ENCODE peak calls at places on chromosomes 12 and 14, in five cellular contexts. One of them, this sample, is unnamed.

GRCh38 chr12:124863409-124864325 is at the start of gene SCARB1:
- DNase-seq in GM12892: peak; percentile 96
- DNase-seq in EH: peak; percentile 85
- DNase-seq in SK-N-SH: peak; percentile 99
- DNase-seq in stimulated activated CD8-positive, alpha-beta memory T cell treated with anti-CD3 and anti-CD28 coated beads, Interleukin-7, amount 100 ng/mL, for 1 hour: peak; percentile 57
- DNase-seq in this sample: peak; percentile 64

GRCh38 chr12:29773076-29773475 is 10.7 kb downstream of the TMTC1 start:
- DNase-seq in GM12892: no peak
- DNase-seq in EH: no peak
- DNase-seq in SK-N-SH: no peak
- DNase-seq in stimulated activated CD8-positive, alpha-beta memory T cell treated with anti-CD3 and anti-CD28 coated beads, Interleukin-7, amount 100 ng/mL, for 1 hour: no peak
- DNase-seq in this sample: no peak

GRCh38 chr12:49741882-49742620 is 694 bp downstream of the TMBIM6 start:
- DNase-seq in GM12892: peak; percentile 47
- DNase-seq in EH: peak; percentile 93
- DNase-seq in SK-N-SH: peak; percentile 67
- DNase-seq in stimulated activated CD8-positive, alpha-beta memory T cell treated with anti-CD3 and anti-CD28 coated beads, Interleukin-7, amount 100 ng/mL, for 1 hour: peak; percentile 59
- DNase-seq in this sample: peak; percentile 68

GRCh38 chr12:71092290-71092689 is 65.5 kb downstream of the TSPAN8 start:
- DNase-seq in GM12892: no peak
- DNase-seq in EH: no peak
- DNase-seq in SK-N-SH: no peak
- DNase-seq in stimulated activated CD8-positive, alpha-beta memory T cell treated with anti-CD3 and anti-CD28 coated beads, Interleukin-7, amount 100 ng/mL, for 1 hour: no peak
- DNase-seq in this sample: no peak

GRCh38 chr14:61355892-61356325 is 34.5 kb downstream of the PRKCH start:
- DNase-seq in GM12892: no peak
- DNase-seq in EH: peak; percentile 43
- DNase-seq in SK-N-SH: no peak
- DNase-seq in stimulated activated CD8-positive, alpha-beta memory T cell treated with anti-CD3 and anti-CD28 coated beads, Interleukin-7, amount 100 ng/mL, for 1 hour: no peak
- DNase-seq in this sample: no peak

GRCh38 chr12:47268501-47269459 is 189.0 kb upstream of the AMIGO2 start:
- DNase-seq in GM12892: no peak
- DNase-seq in EH: peak; percentile 21
- DNase-seq in SK-N-SH: no peak
- DNase-seq in stimulated activated CD8-positive, alpha-beta memory T cell treated with anti-CD3 and anti-CD28 coated beads, Interleukin-7, amount 100 ng/mL, for 1 hour: no peak
- DNase-seq in this sample: no peak

GRCh38 chr12:9074484-9075140 is 41.1 kb downstream of the A2M start:
- DNase-seq in GM12892: no peak
- DNase-seq in EH: no peak
- DNase-seq in SK-N-SH: no peak
- DNase-seq in stimulated activated CD8-positive, alpha-beta memory T cell treated with anti-CD3 and anti-CD28 coated beads, Interleukin-7, amount 100 ng/mL, for 1 hour: no peak
- DNase-seq in this sample: no peak

GRCh38 chr12:47900480-47901129 is 4.2 kb downstream of the VDR start:
- DNase-seq in GM12892: no peak
- DNase-seq in EH: no peak
- DNase-seq in SK-N-SH: no peak
- DNase-seq in stimulated activated CD8-positive, alpha-beta memory T cell treated with anti-CD3 and anti-CD28 coated beads, Interleukin-7, amount 100 ng/mL, for 1 hour: no peak
- DNase-seq in this sample: no peak

GRCh38 chr14:65446159-65446558 is 33.6 kb downstream of the FUT8 start:
- DNase-seq in GM12892: no peak
- DNase-seq in EH: peak; percentile 73
- DNase-seq in SK-N-SH: no peak
- DNase-seq in stimulated activated CD8-positive, alpha-beta memory T cell treated with anti-CD3 and anti-CD28 coated beads, Interleukin-7, amount 100 ng/mL, for 1 hour: no peak
- DNase-seq in this sample: no peak

GRCh38 chr12:109991586-109991985 is 4.6 kb downstream of the GIT2 start:
- DNase-seq in GM12892: no peak
- DNase-seq in EH: no peak
- DNase-seq in SK-N-SH: no peak
- DNase-seq in stimulated activated CD8-positive, alpha-beta memory T cell treated with anti-CD3 and anti-CD28 coated beads, Interleukin-7, amount 100 ng/mL, for 1 hour: no peak
- DNase-seq in this sample: no peak

GRCh38 chr12:131263626-131264025 is 309.9 kb downstream of the ADGRD1 start:
- DNase-seq in GM12892: no peak
- DNase-seq in EH: no peak
- DNase-seq in SK-N-SH: no peak
- DNase-seq in stimulated activated CD8-positive, alpha-beta memory T cell treated with anti-CD3 and anti-CD28 coated beads, Interleukin-7, amount 100 ng/mL, for 1 hour: no peak
- DNase-seq in this sample: no peak

GRCh38 chr14:92106095-92106937 is at the start of gene ATXN3:
- DNase-seq in GM12892: peak; percentile 91
- DNase-seq in EH: peak; percentile 99
- DNase-seq in SK-N-SH: peak; percentile 98
- DNase-seq in stimulated activated CD8-positive, alpha-beta memory T cell treated with anti-CD3 and anti-CD28 coated beads, Interleukin-7, amount 100 ng/mL, for 1 hour: peak; percentile 90
- DNase-seq in this sample: peak; percentile 89

GRCh38 chr14:90381011-90381790 is 15.6 kb upstream of the CALM1 start:
- DNase-seq in GM12892: no peak
- DNase-seq in EH: no peak
- DNase-seq in SK-N-SH: no peak
- DNase-seq in stimulated activated CD8-positive, alpha-beta memory T cell treated with anti-CD3 and anti-CD28 coated beads, Interleukin-7, amount 100 ng/mL, for 1 hour: no peak
- DNase-seq in this sample: no peak

GRCh38 chr12:15520083-15520482 is 197.8 kb downstream of the PTPRO start:
- DNase-seq in GM12892: no peak
- DNase-seq in EH: no peak
- DNase-seq in SK-N-SH: no peak
- DNase-seq in stimulated activated CD8-positive, alpha-beta memory T cell treated with anti-CD3 and anti-CD28 coated beads, Interleukin-7, amount 100 ng/mL, for 1 hour: no peak
- DNase-seq in this sample: no peak

GRCh38 chr12:93103154-93103553 is 174.1 kb upstream of the EEA1 start:
- DNase-seq in GM12892: no peak
- DNase-seq in EH: no peak
- DNase-seq in SK-N-SH: no peak
- DNase-seq in stimulated activated CD8-positive, alpha-beta memory T cell treated with anti-CD3 and anti-CD28 coated beads, Interleukin-7, amount 100 ng/mL, for 1 hour: no peak
- DNase-seq in this sample: no peak

GRCh38 chr12:86290615-86291014 is 34.4 kb upstream of the MGAT4C start:
- DNase-seq in GM12892: no peak
- DNase-seq in EH: no peak
- DNase-seq in SK-N-SH: no peak
- DNase-seq in stimulated activated CD8-positive, alpha-beta memory T cell treated with anti-CD3 and anti-CD28 coated beads, Interleukin-7, amount 100 ng/mL, for 1 hour: no peak
- DNase-seq in this sample: no peak

GRCh38 chr12:116389990-116390655 is 112.6 kb upstream of the MED13L start:
- DNase-seq in GM12892: no peak
- DNase-seq in EH: peak; percentile 98
- DNase-seq in SK-N-SH: no peak
- DNase-seq in stimulated activated CD8-positive, alpha-beta memory T cell treated with anti-CD3 and anti-CD28 coated beads, Interleukin-7, amount 100 ng/mL, for 1 hour: no peak
- DNase-seq in this sample: no peak

GRCh38 chr14:64324461-64325255 is 30.5 kb upstream of the ESR2 start:
- DNase-seq in GM12892: no peak
- DNase-seq in EH: peak; percentile 59
- DNase-seq in SK-N-SH: no peak
- DNase-seq in stimulated activated CD8-positive, alpha-beta memory T cell treated with anti-CD3 and anti-CD28 coated beads, Interleukin-7, amount 100 ng/mL, for 1 hour: no peak
- DNase-seq in this sample: no peak

GRCh38 chr12:111643428-111643826 is 42.3 kb downstream of the BRAP start:
- DNase-seq in GM12892: no peak
- DNase-seq in EH: peak; percentile 92
- DNase-seq in SK-N-SH: no peak
- DNase-seq in stimulated activated CD8-positive, alpha-beta memory T cell treated with anti-CD3 and anti-CD28 coated beads, Interleukin-7, amount 100 ng/mL, for 1 hour: no peak
- DNase-seq in this sample: no peak

GRCh38 chr14:22012452-22012851 is 338.8 kb upstream of the OR4E1 start:
- DNase-seq in GM12892: no peak
- DNase-seq in EH: no peak
- DNase-seq in SK-N-SH: no peak
- DNase-seq in stimulated activated CD8-positive, alpha-beta memory T cell treated with anti-CD3 and anti-CD28 coated beads, Interleukin-7, amount 100 ng/mL, for 1 hour: no peak
- DNase-seq in this sample: no peak

GRCh38 chr12:113467514-113468364 is 3.9 kb downstream of the LHX5 start:
- DNase-seq in GM12892: no peak
- DNase-seq in EH: no peak
- DNase-seq in SK-N-SH: peak; percentile 29
- DNase-seq in stimulated activated CD8-positive, alpha-beta memory T cell treated with anti-CD3 and anti-CD28 coated beads, Interleukin-7, amount 100 ng/mL, for 1 hour: no peak
- DNase-seq in this sample: no peak

GRCh38 chr12:30996255-30996654 is 69.7 kb downstream of the TSPAN11 start:
- DNase-seq in GM12892: no peak
- DNase-seq in EH: peak; percentile 48
- DNase-seq in SK-N-SH: no peak
- DNase-seq in stimulated activated CD8-positive, alpha-beta memory T cell treated with anti-CD3 and anti-CD28 coated beads, Interleukin-7, amount 100 ng/mL, for 1 hour: no peak
- DNase-seq in this sample: no peak

GRCh38 chr14:75426332-75427125 is 1.3 kb upstream of the JDP2 start:
- DNase-seq in GM12892: peak; percentile 43
- DNase-seq in EH: no peak
- DNase-seq in SK-N-SH: no peak
- DNase-seq in stimulated activated CD8-positive, alpha-beta memory T cell treated with anti-CD3 and anti-CD28 coated beads, Interleukin-7, amount 100 ng/mL, for 1 hour: no peak
- DNase-seq in this sample: no peak

GRCh38 chr12:121872546-121873223 is 14.0 kb upstream of the HPD start:
- DNase-seq in GM12892: no peak
- DNase-seq in EH: peak; percentile 92
- DNase-seq in SK-N-SH: peak; percentile 86
- DNase-seq in stimulated activated CD8-positive, alpha-beta memory T cell treated with anti-CD3 and anti-CD28 coated beads, Interleukin-7, amount 100 ng/mL, for 1 hour: no peak
- DNase-seq in this sample: no peak

GRCh38 chr14:92973265-92973797 is 50.4 kb downstream of the CHGA start:
- DNase-seq in GM12892: no peak
- DNase-seq in EH: peak; percentile 89
- DNase-seq in SK-N-SH: peak; percentile 74
- DNase-seq in stimulated activated CD8-positive, alpha-beta memory T cell treated with anti-CD3 and anti-CD28 coated beads, Interleukin-7, amount 100 ng/mL, for 1 hour: no peak
- DNase-seq in this sample: no peak